ENCODE peak calls at places on chromosome 22, in six cellular contexts. R is small intestine, B is cardiac muscle cell, N is heart right ventricle, J is right atrium auricular region, X is thyroid gland. H is an unnamed sample.

GRCh38 chr22:34973016-34973415 is 92.9 kb upstream of the ISX start:
- DNase-seq in R (no peak), B (no peak), N (no peak), J (no peak), X (no peak), H (no peak)

GRCh38 chr22:17157714-17158113 is 1.4 kb downstream of the HDHD5 start:
- DNase-seq in R (no peak), B (no peak), N (no peak), J (no peak), X (no peak), H (no peak)

GRCh38 chr22:31295831-31296230 is 3.5 kb upstream of the PIK3IP1 start:
- DNase-seq in R (no peak), B (peak; percentile 32), N (no peak), J (no peak), X (no peak), H (no peak)

GRCh38 chr22:37462426-37462825 is 23.8 kb downstream of the MFNG start:
- DNase-seq in R (no peak), B (no peak), N (no peak), J (no peak), X (no peak), H (no peak)

GRCh38 chr22:36585841-36586240 is 56.9 kb upstream of the EIF3D start:
- DNase-seq in R (no peak), B (no peak), N (no peak), J (no peak), X (no peak), H (no peak)

GRCh38 chr22:26372890-26373289 is 56.2 kb upstream of the ASPHD2 start:
- DNase-seq in R (no peak), B (no peak), N (no peak), J (no peak), X (no peak), H (no peak)

GRCh38 chr22:36734171-36735058 is 30.9 kb upstream of the CACNG2 start:
- DNase-seq in R (no peak), B (peak; percentile 34), N (no peak), J (no peak), X (no peak), H (peak; percentile 65)

GRCh38 chr22:24097961-24098391 is 83.3 kb upstream of the SUSD2 start:
- DNase-seq in R (no peak), B (no peak), N (no peak), J (no peak), X (no peak), H (peak; percentile 62)

GRCh38 chr22:24089951-24090350 is 78.8 kb downstream of the CABIN1 start:
- DNase-seq in R (no peak), B (no peak), N (no peak), J (no peak), X (no peak), H (peak; percentile 62)

GRCh38 chr22:25100972-25101371 is 98.7 kb upstream of the CRYBB3 start:
- DNase-seq in R (no peak), B (no peak), N (no peak), J (no peak), X (no peak), H (no peak)

GRCh38 chr22:23193882-23194281 is 13.6 kb downstream of the BCR start:
- DNase-seq in R (no peak), B (no peak), N (no peak), J (no peak), X (no peak), H (no peak)

GRCh38 chr22:26339755-26340154 is 89.3 kb upstream of the ASPHD2 start:
- DNase-seq in R (no peak), B (no peak), N (no peak), J (no peak), X (no peak), H (no peak)

GRCh38 chr22:17057959-17058814 is 26.6 kb upstream of the IL17RA start:
- DNase-seq in R (peak; percentile 51), B (peak; percentile 85), N (peak; percentile 65), J (no peak), X (peak; percentile 56), H (no peak)

GRCh38 chr22:23574371-23574811 is 5.7 kb downstream of the IGLL1 start:
- DNase-seq in R (no peak), B (no peak), N (no peak), J (no peak), X (no peak), H (no peak)

GRCh38 chr22:36110306-36110791 is 50.2 kb downstream of the APOL3 start:
- DNase-seq in R (no peak), B (peak; percentile 56), N (no peak), J (no peak), X (peak; percentile 20), H (no peak)

GRCh38 chr22:45455212-45455611 is 41.7 kb downstream of the RIBC2 start:
- DNase-seq in R (no peak), B (no peak), N (no peak), J (no peak), X (no peak), H (no peak)

GRCh38 chr22:40524392-40525249 is 111.9 kb downstream of the MRTFA start:
- DNase-seq in R (no peak), B (peak; percentile 70), N (no peak), J (no peak), X (no peak), H (no peak)

GRCh38 chr22:37198290-37199102 is 10.4 kb upstream of the C1QTNF6 start:
- DNase-seq in R (peak; percentile 81), B (peak; percentile 79), N (peak; percentile 87), J (peak; percentile 87), X (peak; percentile 77), H (no peak)

GRCh38 chr22:34015642-34016041 is 95.4 kb upstream of the LARGE1 start:
- DNase-seq in R (no peak), B (no peak), N (no peak), J (no peak), X (no peak), H (no peak)

GRCh38 chr22:43838571-43839307 is 23.6 kb downstream of the SULT4A1 start:
- DNase-seq in R (no peak), B (no peak), N (no peak), J (no peak), X (no peak), H (no peak)

GRCh38 chr22:43839781-43840180 is 22.5 kb downstream of the SULT4A1 start:
- DNase-seq in R (no peak), B (no peak), N (no peak), J (no peak), X (no peak), H (no peak)

GRCh38 chr22:43840851-43841250 is 21.5 kb downstream of the SULT4A1 start:
- DNase-seq in R (no peak), B (no peak), N (no peak), J (no peak), X (no peak), H (no peak)

GRCh38 chr22:43841742-43842141 is 20.6 kb downstream of the SULT4A1 start:
- DNase-seq in R (no peak), B (no peak), N (no peak), J (no peak), X (no peak), H (no peak)

GRCh38 chr22:43840431-43840830 is 21.9 kb downstream of the SULT4A1 start:
- DNase-seq in R (no peak), B (no peak), N (no peak), J (no peak), X (no peak), H (no peak)
- H3K4me3 ChIP-seq in R (no peak overlapping the region), B (no peak overlapping the region), N (no peak overlapping the region), J (no peak overlapping the region), X (no peak overlapping the region), H (no peak overlapping the region)

GRCh38 chr22:48242461-48242864 is 1480.0 kb downstream of the TBC1D22A start:
- DNase-seq in R (no peak), B (no peak), N (no peak), J (no peak), X (no peak), H (peak; percentile 52)

GRCh38 chr22:48241658-48242057 is 1479.2 kb downstream of the TBC1D22A start:
- DNase-seq in R (no peak), B (no peak), N (no peak), J (peak; percentile 54), X (no peak), H (no peak)

GRCh38 chr22:48247829-48248228 is 1485.4 kb downstream of the TBC1D22A start:
- DNase-seq in R (no peak), B (no peak), N (no peak), J (no peak), X (no peak), H (no peak)

GRCh38 chr22:48245119-48245485 is 1482.7 kb downstream of the TBC1D22A start:
- DNase-seq in R (no peak), B (no peak), N (no peak), J (no peak), X (no peak), H (no peak)

GRCh38 chr22:48244388-48245118 is 1482.1 kb downstream of the TBC1D22A start:
- DNase-seq in R (no peak), B (no peak), N (no peak), J (no peak), X (no peak), H (peak; percentile 31)
- H3K27ac ChIP-seq in R (no peak overlapping the region), B (no peak overlapping the region), N (no peak overlapping the region), J (no peak overlapping the region), X (no peak overlapping the region), H (no peak overlapping the region)

GRCh38 chr22:39452740-39453040 is 4.1 kb upstream of the MGAT3 start:
- DNase-seq in R (no peak), B (peak; percentile 25), N (no peak), J (no peak), X (no peak), H (no peak)

GRCh38 chr22:39453765-39454378 is 2.9 kb upstream of the MGAT3 start:
- DNase-seq in R (no peak), B (peak; percentile 73), N (no peak), J (no peak), X (no peak), H (no peak)

GRCh38 chr22:39456262-39457046 is at the start of gene MGAT3:
- DNase-seq in R (no peak), B (no peak), N (no peak), J (no peak), X (no peak), H (no peak)

GRCh38 chr22:39457047-39457545 is 284 bp downstream of the MGAT3 start:
- DNase-seq in R (no peak), B (no peak), N (no peak), J (no peak), X (no peak), H (no peak)

GRCh38 chr22:39454385-39454871 is 2.4 kb upstream of the MGAT3 start:
- DNase-seq in R (peak; percentile 95), B (peak; percentile 74), N (no peak), J (no peak), X (no peak), H (no peak)
- H3K4me3 ChIP-seq in R (no peak overlapping the region), B (no peak overlapping the region), N (no peak overlapping the region), J (no peak overlapping the region), X (no peak overlapping the region), H (no peak overlapping the region)

DNA sequence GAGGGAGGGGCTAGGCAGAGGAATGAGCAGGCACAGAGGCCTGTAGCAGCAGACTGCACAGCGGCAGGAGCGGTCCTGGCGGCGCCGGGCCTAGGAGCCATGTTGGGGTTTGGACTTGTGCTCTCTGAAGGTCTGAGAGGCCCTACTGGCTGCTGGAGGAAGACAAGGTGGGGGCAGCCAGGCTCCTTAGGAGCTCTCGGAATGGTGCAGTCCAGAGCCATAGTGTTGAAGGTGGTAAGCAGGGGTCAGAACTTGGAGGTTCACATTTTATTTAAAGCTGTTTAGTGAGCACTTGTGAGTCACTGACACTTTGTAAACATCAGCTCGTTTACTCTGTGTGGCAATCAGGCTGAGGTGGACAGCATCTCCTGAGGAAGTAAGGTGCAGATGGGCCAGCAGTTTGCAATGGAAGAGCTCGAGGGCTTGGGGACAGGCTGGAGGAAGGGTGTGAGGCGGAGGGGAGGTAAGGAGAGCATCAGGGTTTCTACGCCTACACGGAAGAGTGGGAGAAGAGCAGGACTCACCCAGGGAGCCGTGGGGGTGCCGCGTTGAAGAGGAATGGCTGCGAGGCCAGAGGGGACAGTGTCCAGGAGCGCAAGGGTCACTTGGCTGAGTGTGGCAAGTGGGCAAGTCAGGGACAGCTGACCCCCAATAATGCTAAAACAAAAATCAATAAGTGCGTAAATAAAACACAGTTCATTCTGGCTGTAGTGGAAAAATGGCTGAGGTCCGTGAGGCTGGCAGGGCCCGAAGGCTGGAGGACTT is 10.0 kb upstream of the TMEM191C start:
- DNase-seq in R (no peak), B (no peak), N (no peak), J (no peak), X (no peak), H (no peak)
- H3K27ac ChIP-seq in R (no peak overlapping the region), B (peak overlapping the region; percentile 48), N (no peak overlapping the region), J (no peak overlapping the region), X (no peak overlapping the region), H (no peak overlapping the region)